ENCODE peak calls at places on chromosome 11, in five cellular contexts. One of them, this sample, is unnamed.

GRCh38 chr11:82794490-82794889 is 60.8 kb upstream of the FAM181B start:
- DNase-seq in A549: no peak
- DNase-seq in GM12878: no peak
- DNase-seq in SK-N-SH: no peak
- DNase-seq in K562: no peak
- DNase-seq in this sample: no peak

GRCh38 chr11:131867457-131868257 is 497.2 kb downstream of the NTM start:
- DNase-seq in A549: no peak
- DNase-seq in GM12878: no peak
- DNase-seq in SK-N-SH: peak
- DNase-seq in K562: no peak
- DNase-seq in this sample: peak

GRCh38 chr11:131033151-131033651 is 116.9 kb upstream of the SNX19 start:
- DNase-seq in A549: peak
- DNase-seq in GM12878: no peak
- DNase-seq in SK-N-SH: no peak
- DNase-seq in K562: no peak
- DNase-seq in this sample: peak

GRCh38 chr11:73365352-73366264 is 10.6 kb upstream of the RELT start:
- DNase-seq in A549: no peak
- DNase-seq in GM12878: no peak
- DNase-seq in SK-N-SH: no peak
- DNase-seq in K562: no peak
- DNase-seq in this sample: no peak

GRCh38 chr11:27599217-27599616 is 92.6 kb upstream of the LIN7C start:
- DNase-seq in A549: no peak
- DNase-seq in GM12878: no peak
- DNase-seq in SK-N-SH: no peak
- DNase-seq in K562: no peak
- DNase-seq in this sample: no peak

GRCh38 chr11:66715346-66716085 is 13.5 kb downstream of the SPTBN2 start:
- DNase-seq in A549: no peak
- DNase-seq in GM12878: no peak
- DNase-seq in SK-N-SH: no peak
- DNase-seq in K562: no peak
- DNase-seq in this sample: no peak

GRCh38 chr11:19698493-19699292 is 13.9 kb upstream of the NAV2 start:
- DNase-seq in A549: no peak
- DNase-seq in GM12878: no peak
- DNase-seq in SK-N-SH: no peak
- DNase-seq in K562: no peak
- DNase-seq in this sample: peak

GRCh38 chr11:130721736-130722135 is 194.5 kb downstream of the SNX19 start:
- DNase-seq in A549: no peak
- DNase-seq in GM12878: no peak
- DNase-seq in SK-N-SH: no peak
- DNase-seq in K562: no peak
- DNase-seq in this sample: peak

GRCh38 chr11:17890333-17890732 is 122.5 kb downstream of the SERGEF start:
- DNase-seq in A549: no peak
- DNase-seq in GM12878: no peak
- DNase-seq in SK-N-SH: no peak
- DNase-seq in K562: no peak
- DNase-seq in this sample: no peak

GRCh38 chr11:128767518-128767917 is 73.6 kb downstream of the FLI1 start:
- DNase-seq in A549: no peak
- DNase-seq in GM12878: no peak
- DNase-seq in SK-N-SH: no peak
- DNase-seq in K562: no peak
- DNase-seq in this sample: peak

GRCh38 chr11:13354335-13354734 is 76.7 kb downstream of the BMAL1 start:
- DNase-seq in A549: no peak
- DNase-seq in GM12878: no peak
- DNase-seq in SK-N-SH: no peak
- DNase-seq in K562: peak
- DNase-seq in this sample: peak

GRCh38 chr11:68707527-68707926 is 23.2 kb downstream of the GAL start:
- DNase-seq in A549: no peak
- DNase-seq in GM12878: no peak
- DNase-seq in SK-N-SH: no peak
- DNase-seq in K562: no peak
- DNase-seq in this sample: no peak

GRCh38 chr11:133230446-133230845 is 301.9 kb downstream of the OPCML start:
- DNase-seq in A549: no peak
- DNase-seq in GM12878: no peak
- DNase-seq in SK-N-SH: no peak
- DNase-seq in K562: no peak
- DNase-seq in this sample: no peak
- TF ChIP-seq RCOR1 in A549: no peak
- TF ChIP-seq RCOR1 in GM12878: no peak
- TF ChIP-seq RCOR1 in SK-N-SH: no peak
- TF ChIP-seq RCOR1 in K562: no peak
- TF ChIP-seq RCOR1 in this sample: no peak

GRCh38 chr11:47057374-47057773 is 119.3 kb downstream of the ARFGAP2 start:
- DNase-seq in A549: no peak
- DNase-seq in GM12878: no peak
- DNase-seq in SK-N-SH: no peak
- DNase-seq in K562: no peak
- DNase-seq in this sample: no peak

GRCh38 chr11:47062736-47063135 is 113.9 kb downstream of the ARFGAP2 start:
- DNase-seq in A549: no peak
- DNase-seq in GM12878: no peak
- DNase-seq in SK-N-SH: no peak
- DNase-seq in K562: no peak
- DNase-seq in this sample: no peak

GRCh38 chr11:47056261-47056915 is 119.8 kb downstream of the CSTPP1 start:
- DNase-seq in A549: no peak
- DNase-seq in GM12878: no peak
- DNase-seq in SK-N-SH: no peak
- DNase-seq in K562: peak
- DNase-seq in this sample: peak

GRCh38 chr11:47061429-47062178 is 115.1 kb downstream of the ARFGAP2 start:
- DNase-seq in A549: no peak
- DNase-seq in GM12878: no peak
- DNase-seq in SK-N-SH: peak
- DNase-seq in K562: no peak
- DNase-seq in this sample: no peak

GRCh38 chr11:47060807-47061206 is 115.9 kb downstream of the ARFGAP2 start:
- DNase-seq in A549: no peak
- DNase-seq in GM12878: no peak
- DNase-seq in SK-N-SH: no peak
- DNase-seq in K562: no peak
- DNase-seq in this sample: peak
- TF ChIP-seq RCOR1 in A549: no peak
- TF ChIP-seq RCOR1 in GM12878: no peak
- TF ChIP-seq RCOR1 in SK-N-SH: no peak
- TF ChIP-seq RCOR1 in K562: no peak
- TF ChIP-seq RCOR1 in this sample: no peak

DNA sequence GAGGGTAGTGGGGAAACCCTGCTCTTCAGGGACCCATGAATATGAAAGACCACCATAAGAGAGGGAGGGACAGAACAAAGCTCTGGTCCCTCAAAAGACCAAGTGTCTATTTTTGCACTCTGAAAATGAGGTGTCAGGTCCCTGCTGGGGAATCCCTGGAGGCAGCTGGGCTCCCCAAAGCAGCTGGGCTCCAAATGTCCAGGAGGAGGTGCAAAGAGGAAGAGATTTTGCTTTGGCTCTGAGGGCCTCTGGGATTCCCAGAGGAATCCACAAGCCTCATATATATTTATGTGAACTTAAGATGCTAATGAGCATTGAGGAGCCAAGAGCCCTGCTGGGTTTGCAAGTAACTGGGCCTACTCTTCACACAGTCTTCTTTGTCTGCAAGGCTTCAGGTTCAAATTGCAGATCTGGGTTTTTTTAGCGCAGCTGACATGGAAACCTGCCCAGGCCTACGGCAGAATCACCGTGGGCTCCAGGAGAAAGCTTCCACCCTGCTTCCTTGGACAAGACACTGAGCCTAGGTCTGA is 26.0 kb downstream of the CLMP start:
- DNase-seq in A549: no peak
- DNase-seq in GM12878: no peak
- DNase-seq in SK-N-SH: no peak
- DNase-seq in K562: no peak
- DNase-seq in this sample: no peak
- TF ChIP-seq RCOR1 in A549: no peak
- TF ChIP-seq RCOR1 in GM12878: no peak
- TF ChIP-seq RCOR1 in SK-N-SH: no peak
- TF ChIP-seq RCOR1 in K562: no peak
- TF ChIP-seq RCOR1 in this sample: no peak

GRCh38 chr11:26583550-26583949 is 11.5 kb upstream of the MUC15 start:
- DNase-seq in A549: no peak
- DNase-seq in GM12878: no peak
- DNase-seq in SK-N-SH: no peak
- DNase-seq in K562: no peak
- DNase-seq in this sample: no peak
- TF ChIP-seq RCOR1 in A549: no peak
- TF ChIP-seq RCOR1 in GM12878: no peak
- TF ChIP-seq RCOR1 in SK-N-SH: no peak
- TF ChIP-seq RCOR1 in K562: no peak
- TF ChIP-seq RCOR1 in this sample: no peak

GRCh38 chr11:125517116-125517804 is 21.2 kb upstream of the FEZ1 start:
- DNase-seq in A549: no peak
- DNase-seq in GM12878: no peak
- DNase-seq in SK-N-SH: peak
- DNase-seq in K562: peak
- DNase-seq in this sample: peak
- TF ChIP-seq RCOR1 in A549: no peak
- TF ChIP-seq RCOR1 in GM12878: no peak
- TF ChIP-seq RCOR1 in SK-N-SH: no peak
- TF ChIP-seq RCOR1 in K562: no peak
- TF ChIP-seq RCOR1 in this sample: no peak